ENCODE peak calls at places on chromosome 7, in six cellular contexts. I is neural progenitor cell, Q is keratinocyte, O is esophagus muscularis mucosa, C is A549, T is Peyer's patch. A is an unnamed sample.

GRCh38 chr7:32532716-32533115 is 37.4 kb downstream of the AVL9 start:
- DNase-seq in Q (no peak), I (no peak), O (no peak), C (no peak), T (no peak), A (no peak)

GRCh38 chr7:78139335-78139734 is 340.8 kb downstream of the PHTF2 start:
- DNase-seq in Q (no peak), T (no peak), I (no peak), O (no peak), C (no peak), A (no peak)

GRCh38 chr7:951881-952547 is 2.5 kb downstream of the ADAP1 start:
- DNase-seq in C (no peak), Q (no peak), T (peak; percentile 48), O (no peak), I (peak; percentile 1), A (no peak)

GRCh38 chr7:156140896-156141295 is 328.6 kb upstream of the SHH start:
- DNase-seq in C (no peak), I (no peak), T (no peak), Q (no peak), O (no peak), A (no peak)

GRCh38 chr7:112022128-112022527 is 184.1 kb downstream of the DOCK4 start:
- DNase-seq in C (no peak), I (no peak), O (no peak), Q (no peak), T (no peak), A (no peak)

GRCh38 chr7:23114854-23115253 is 9.3 kb downstream of the KLHL7 start:
- DNase-seq in I (no peak), Q (no peak), T (no peak), O (no peak), C (no peak), A (no peak)

GRCh38 chr7:91683823-91684222 is 196.7 kb downstream of the MTERF1 start:
- DNase-seq in T (no peak), C (no peak), Q (peak; percentile 5), O (no peak), I (no peak), A (peak; percentile 11)

GRCh38 chr7:141158562-141158961 is 84.7 kb downstream of the TMEM178B start:
- DNase-seq in T (no peak), C (peak; percentile 18), O (peak; percentile 90), I (no peak), Q (no peak), A (no peak)

GRCh38 chr7:149707448-149707886 is 65.9 kb downstream of the ZNF467 start:
- DNase-seq in C (no peak), Q (no peak), T (no peak), O (peak; percentile 70), I (no peak), A (no peak)

GRCh38 chr7:39567294-39567693 is 1.1 kb downstream of the YAE1 start:
- DNase-seq in Q (no peak), O (no peak), T (no peak), C (no peak), I (no peak), A (no peak)

GRCh38 chr7:8214162-8214897 is 47.6 kb downstream of the ICA1 start:
- DNase-seq in T (no peak), I (no peak), C (no peak), O (no peak), Q (no peak), A (no peak)

GRCh38 chr7:125444864-125445263 is 515.2 kb upstream of the POT1 start:
- DNase-seq in O (no peak), C (no peak), Q (no peak), I (no peak), T (no peak), A (no peak)

GRCh38 chr7:79317728-79318127 is 135.7 kb downstream of the MAGI2 start:
- DNase-seq in C (peak; percentile 46), I (peak; percentile 4), O (no peak), Q (peak; percentile 33), T (no peak), A (no peak)

GRCh38 chr7:47198159-47198558 is 383.8 kb downstream of the TNS3 start:
- DNase-seq in Q (no peak), O (no peak), T (no peak), C (no peak), I (no peak), A (no peak)

GRCh38 chr7:46160861-46161260 is 239.8 kb upstream of the IGFBP3 start:
- DNase-seq in I (no peak), T (no peak), O (no peak), Q (peak; percentile 84), C (no peak), A (no peak)

GRCh38 chr7:55092186-55092976 is 73.6 kb downstream of the EGFR start:
- DNase-seq in I (no peak), O (no peak), C (no peak), Q (no peak), T (no peak), A (no peak)

GRCh38 chr7:100081535-100082102 is at the start of gene ZNF3:
- DNase-seq in O (peak; percentile 100), C (peak; percentile 91), Q (peak; percentile 91), I (peak; percentile 98), T (peak; percentile 98), A (peak; percentile 98)

GRCh38 chr7:28759373-28760013 is 198.6 kb downstream of the TRIL start:
- DNase-seq in O (no peak), C (no peak), T (no peak), I (peak; percentile 33), Q (no peak), A (no peak)

GRCh38 chr7:151895695-151896485 is 19.0 kb upstream of the PRKAG2 start:
- DNase-seq in O (no peak), I (peak; percentile 28), C (no peak), T (peak; percentile 28), Q (no peak), A (no peak)

GRCh38 chr7:33904680-33905388 is 505 bp upstream of the BMPER start:
- DNase-seq in O (no peak), Q (no peak), I (peak; percentile 79), T (peak; percentile 56), C (peak; percentile 48), A (no peak)

DNA sequence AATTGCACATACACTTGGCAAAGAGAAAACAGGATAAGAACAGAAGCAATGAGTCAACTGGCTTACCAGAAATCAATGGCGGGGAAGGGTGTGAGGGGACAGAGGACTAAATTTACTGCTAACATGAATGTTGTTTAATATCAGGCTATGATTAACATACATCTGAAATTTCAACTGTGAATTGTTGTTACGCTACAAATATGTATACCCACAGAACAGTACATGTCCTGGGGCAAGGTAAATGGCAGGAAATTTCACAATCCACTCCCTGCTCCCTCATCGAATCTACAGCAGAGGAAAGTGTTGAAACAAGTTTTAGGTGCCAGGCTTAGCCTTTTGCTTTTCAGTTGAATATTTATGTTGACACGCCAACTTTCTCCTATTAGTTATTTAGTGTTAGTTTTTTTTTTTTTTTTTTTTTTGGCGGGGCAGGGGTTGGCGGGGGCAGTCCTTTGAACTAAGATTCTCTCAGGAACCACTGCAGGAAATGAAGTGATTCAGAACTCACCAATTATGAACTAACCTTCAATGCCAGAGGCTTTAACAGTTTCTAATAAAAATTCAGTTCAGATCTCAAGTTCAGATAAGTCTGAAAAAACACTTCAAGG is 99.0 kb downstream of the UBE2H start:
- DNase-seq in T (no peak), Q (peak; percentile 75), I (no peak), O (no peak), C (no peak), A (no peak)
- H3K4me1 ChIP-seq in T (peaks cover 3% of the 10 kb centered on the region), Q (peaks cover 44% of the 10 kb centered on the region), I (no peaks in the 10 kb centered on the region), O (peaks cover 44% of the 10 kb centered on the region), C (peaks cover 51% of the 10 kb centered on the region), A (peaks cover 53% of the 10 kb centered on the region)

GRCh38 chr7:101968720-101969466 is 151.5 kb downstream of the CUX1 start:
- DNase-seq in I (no peak), T (no peak), O (no peak), Q (no peak), C (no peak), A (no peak)
- TF ChIP-seq CTCF in I (no peak), T (no peak), O (no peak), Q (no peak), C (no peak), A (no peak)

GRCh38 chr7:87599336-87599735 is 1.3 kb downstream of the ABCB1 start:
- DNase-seq in O (no peak), I (no peak), C (no peak), T (peak; percentile 66), Q (no peak), A (no peak)
- H3K4me3 ChIP-seq in O (no peak overlapping the region), I (no peak overlapping the region), C (no peak overlapping the region), T (peak overlapping the region; percentile 50), Q (no peak overlapping the region), A (peak overlapping the region; percentile 31)

DNA sequence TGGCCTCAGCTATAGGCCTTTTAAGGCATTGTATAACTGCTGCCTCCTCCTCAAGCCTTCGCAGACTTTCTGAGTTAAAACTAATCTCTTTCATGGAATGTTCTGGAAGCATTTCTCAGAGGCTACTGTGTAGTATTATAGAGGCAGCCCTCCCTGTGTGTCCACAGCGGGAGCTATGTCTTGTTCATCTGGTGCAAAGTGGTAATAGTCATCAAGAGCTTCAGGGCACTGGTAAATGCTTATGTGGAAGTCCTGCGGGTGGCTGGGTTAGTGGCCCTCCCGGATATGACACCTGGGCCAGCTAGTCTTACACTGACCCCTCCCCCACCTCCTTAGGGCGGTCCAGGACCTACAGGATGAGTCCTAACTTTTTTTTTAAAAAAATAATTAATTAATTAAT is 2.2 kb upstream of the ABHD11 start:
- DNase-seq in C (no peak), Q (no peak), O (no peak), I (no peak), T (no peak), A (no peak)
- H3K4me1 ChIP-seq in C (peaks cover 17% of the 10 kb centered on the region), Q (peaks cover 17% of the 10 kb centered on the region), O (peaks cover 38% of the 10 kb centered on the region), I (peaks cover 36% of the 10 kb centered on the region), T (peaks cover 5% of the 10 kb centered on the region), A (peaks cover 19% of the 10 kb centered on the region)